ENCODE peak calls at places on chromosomes 3 and 15, in nine cellular contexts. O is activated CD4-positive, alpha-beta T cell treated with anti-CD3 and anti-CD28 coated beads, Interleukin-2, amount 10 ng/mL, durations not matched to agents 7 days and 5 days; S is stimulated activated CD4-positive, alpha-beta T cell treated with anti-CD3 and anti-CD28 coated beads, Interleukin-4, amount 100 ng/mL, for 4 hours; J is left lung; C is GM10248; R is body of pancreas; V is activated T-cell treated with anti-CD3 and anti-CD28 coated beads, Interleukin-2, amount 50 U/mL, for 72 hours; P is dorsolateral prefrontal cortex; M is HTR-8/SVneo. W is an unnamed sample.

GRCh38 chr3:189512039-189512438 is 119.2 kb upstream of the TP63 start:
- DNase-seq in M (no peak), J (no peak), O (no peak), S (no peak), P (no peak), R (no peak), C (peak; percentile 35), V (no peak), W (no peak)

GRCh38 chr3:197730200-197730599 is 6.5 kb downstream of the RUBCN start:
- DNase-seq in R (no peak), O (no peak), J (no peak), M (peak; percentile 81), P (no peak), C (no peak), S (no peak), V (no peak), W (peak; percentile 90)

GRCh38 chr3:52533623-52534280 is at the start of gene NT5DC2:
- DNase-seq in R (peak; percentile 52), S (peak; percentile 74), O (peak; percentile 62), V (peak; percentile 78), P (no peak), C (peak; percentile 93), M (peak; percentile 81), J (peak; percentile 87), W (no peak)

GRCh38 chr15:99717129-99718024 is 15.9 kb downstream of the LYSMD4 start:
- DNase-seq in S (no peak), P (no peak), O (no peak), C (peak; percentile 64), V (no peak), J (no peak), R (no peak), M (no peak), W (no peak)

GRCh38 chr3:101942356-101942755 is 93.0 kb downstream of the NFKBIZ start:
- DNase-seq in S (no peak), R (no peak), V (no peak), J (no peak), C (no peak), M (no peak), P (no peak), O (no peak), W (no peak)

GRCh38 chr3:37997321-37997720 is 6.7 kb downstream of the VILL start:
- DNase-seq in S (no peak), M (no peak), C (no peak), P (no peak), O (no peak), R (no peak), V (no peak), J (no peak), W (no peak)

GRCh38 chr15:69373406-69373805 is 40.7 kb upstream of the KIF23 start:
- DNase-seq in R (no peak), S (no peak), P (no peak), C (no peak), J (no peak), O (no peak), V (no peak), M (no peak), W (no peak)

GRCh38 chr15:99343836-99344551 is 92.7 kb downstream of the LRRC28 start:
- DNase-seq in O (peak; percentile 49), P (peak; percentile 61), V (peak; percentile 42), M (no peak), C (no peak), S (peak; percentile 36), R (no peak), J (no peak), W (no peak)

GRCh38 chr15:66865622-66866611 is 163.9 kb downstream of the SMAD6 start:
- DNase-seq in V (no peak), J (peak; percentile 80), R (no peak), O (no peak), C (peak; percentile 77), M (no peak), P (peak; percentile 26), S (no peak), W (no peak)

GRCh38 chr3:13277130-13277783 is 142.9 kb downstream of the NUP210 start:
- DNase-seq in P (no peak), V (no peak), C (no peak), M (no peak), O (no peak), S (no peak), J (no peak), R (no peak), W (no peak)

GRCh38 chr3:51621091-51621892 is 49.8 kb upstream of the TEX264 start:
- DNase-seq in O (no peak), V (no peak), M (no peak), S (no peak), P (no peak), J (no peak), C (no peak), R (peak; percentile 16), W (no peak)

GRCh38 chr15:62975515-62975914 is 67.0 kb upstream of the TPM1 start:
- DNase-seq in P (no peak), V (no peak), S (no peak), R (no peak), C (no peak), J (no peak), M (no peak), O (no peak), W (no peak)